ENCODE peak calls at places on chromosomes 12 and 14, in five cellular contexts. W is naive thymus-derived CD8-positive, alpha-beta T cell; Z is dorsolateral prefrontal cortex; D is NCI-H226; H is uterus. U is an unnamed sample.

GRCh38 chr14:26138764-26139445 is 458.9 kb downstream of the NOVA1 start:
- DNase-seq in W (no peak), Z (no peak), D (no peak), H (no peak), U (peak)

GRCh38 chr12:48882972-48883304 is 17.3 kb upstream of the RND1 start:
- DNase-seq in W (no peak), Z (no peak), D (no peak), H (no peak), U (no peak)

GRCh38 chr12:51172515-51173431 is at the start of gene TFCP2:
- DNase-seq in W (peak), Z (peak), D (peak), H (peak), U (peak)

GRCh38 chr12:65170245-65170881 is 980 bp downstream of the LEMD3 start:
- DNase-seq in W (peak), Z (peak), D (peak), H (peak), U (peak)

GRCh38 chr12:117658226-117658625 is 296.8 kb upstream of the NOS1 start:
- DNase-seq in W (no peak), Z (no peak), D (no peak), H (no peak), U (no peak)

GRCh38 chr12:65881965-65882413 is 57.7 kb downstream of the HMGA2 start:
- DNase-seq in W (no peak), Z (peak), D (no peak), H (peak), U (peak)

GRCh38 chr12:94200695-94201094 is 52.3 kb downstream of the PLXNC1 start:
- DNase-seq in W (no peak), Z (no peak), D (no peak), H (no peak), U (no peak)

GRCh38 chr14:52852810-52853521 is 61.6 kb upstream of the GNPNAT1 start:
- DNase-seq in W (no peak), Z (no peak), D (no peak), H (no peak), U (no peak)

GRCh38 chr14:74980746-74981661 is 21.7 kb upstream of the EIF2B2 start:
- DNase-seq in W (no peak), Z (no peak), D (peak), H (no peak), U (peak)

GRCh38 chr12:28057856-28058615 is 85.5 kb upstream of the PTHLH start:
- DNase-seq in W (no peak), Z (no peak), D (no peak), H (no peak), U (peak)

GRCh38 chr12:53593031-53593430 is 33.2 kb downstream of the ATF7 start:
- DNase-seq in W (no peak), Z (no peak), D (no peak), H (no peak), U (no peak)

GRCh38 chr14:22319526-22320352 is 269.3 kb downstream of the DAD1 start:
- DNase-seq in W (peak), Z (peak), D (peak), H (peak), U (peak)

GRCh38 chr12:124390442-124391116 is 95.7 kb downstream of the RFLNA start:
- DNase-seq in W (no peak), Z (no peak), D (peak), H (peak), U (peak)

GRCh38 chr12:116595186-116595585 is 36.0 kb downstream of the MAP1LC3B2 start:
- DNase-seq in W (no peak), Z (no peak), D (no peak), H (no peak), U (peak)

GRCh38 chr12:26192142-26192541 is 3.2 kb upstream of the SSPN start:
- DNase-seq in W (no peak), Z (no peak), D (no peak), H (no peak), U (no peak)

GRCh38 chr14:90301580-90302181 is 30.1 kb downstream of the NRDE2 start:
- DNase-seq in W (no peak), Z (no peak), D (no peak), H (no peak), U (peak)

GRCh38 chr12:108201808-108202207 is 72.7 kb downstream of the WSCD2 start:
- DNase-seq in W (no peak), Z (no peak), D (no peak), H (no peak), U (no peak)